ENCODE peak calls at places on chromosomes 1 and 21, in seven cellular contexts. L is GM23248, Z is neural progenitor cell, W is HCT116, O is A673, G is astrocyte, M is fibroblast of lung. T is an unnamed sample.

GRCh38 chr1:165075725-165076370 is 280.7 kb downstream of the LMX1A start:
- DNase-seq in L (peak; percentile 55), W (no peak), G (no peak), O (peak; percentile 74), M (peak; percentile 10), Z (peak; percentile 60), T (peak; percentile 18)

GRCh38 chr1:67652800-67653199 is 32.2 kb upstream of the GADD45A start:
- DNase-seq in W (no peak), L (peak; percentile 91), M (peak; percentile 78), Z (no peak), O (no peak), G (peak; percentile 77), T (no peak)

GRCh38 chr1:28313710-28314510 is 14.9 kb upstream of the MED18 start:
- DNase-seq in L (peak; percentile 71), M (peak; percentile 47), O (no peak), G (peak; percentile 28), Z (no peak), W (peak; percentile 38), T (peak; percentile 85)

GRCh38 chr1:234943801-234944402 is 184.7 kb downstream of the TOMM20 start:
- DNase-seq in O (no peak), M (no peak), W (no peak), L (no peak), Z (no peak), G (no peak), T (no peak)

GRCh38 chr1:97674517-97674916 is 246.3 kb downstream of the DPYD start:
- DNase-seq in W (no peak), G (no peak), O (no peak), M (no peak), L (no peak), Z (no peak), T (no peak)

GRCh38 chr1:95578462-95578861 is 344.5 kb downstream of the RWDD3 start:
- DNase-seq in O (no peak), L (no peak), W (no peak), M (no peak), Z (no peak), G (no peak), T (no peak)

GRCh38 chr1:66140072-66140471 is 347.4 kb downstream of the PDE4B start:
- DNase-seq in Z (no peak), L (no peak), W (no peak), G (no peak), M (no peak), O (peak; percentile 11), T (no peak)

GRCh38 chr21:16082038-16082816 is 352.4 kb downstream of the USP25 start:
- DNase-seq in O (peak; percentile 33), L (peak; percentile 72), G (no peak), M (no peak), Z (peak; percentile 29), W (no peak), T (no peak)

GRCh38 chr1:181111559-181111958 is 23.1 kb downstream of the IER5 start:
- DNase-seq in W (no peak), G (peak; percentile 52), Z (no peak), O (no peak), M (peak; percentile 62), L (peak; percentile 50), T (peak; percentile 13)

GRCh38 chr1:47569681-47570470 is 132.0 kb downstream of the FOXD2 start:
- DNase-seq in O (peak; percentile 51), G (peak; percentile 95), M (peak; percentile 97), Z (peak; percentile 65), L (peak; percentile 93), W (peak; percentile 79), T (peak; percentile 64)

GRCh38 chr1:162314226-162314625 is 62.4 kb downstream of the SPATA46 start:
- DNase-seq in M (no peak), Z (no peak), G (no peak), W (no peak), O (no peak), L (no peak), T (no peak)

GRCh38 chr1:31739281-31739853 is 24.8 kb downstream of the ADGRB2 start:
- DNase-seq in W (peak; percentile 33), M (no peak), Z (peak; percentile 45), G (no peak), O (peak; percentile 67), L (no peak), T (no peak)

GRCh38 chr1:41474490-41475271 is 9.8 kb downstream of the EDN2 start:
- DNase-seq in G (no peak), W (no peak), L (peak; percentile 16), M (peak; percentile 47), O (peak; percentile 53), Z (peak; percentile 72), T (no peak)

GRCh38 chr21:46538851-46539666 is 65.8 kb downstream of the S100B start:
- DNase-seq in M (no peak), W (no peak), L (no peak), G (no peak), O (no peak), Z (no peak), T (no peak)

GRCh38 chr1:41097105-41097504 is 75.6 kb upstream of the SLFNL1 start:
- DNase-seq in M (peak; percentile 54), W (no peak), G (peak; percentile 42), O (no peak), Z (no peak), L (no peak), T (no peak)

GRCh38 chr1:9289090-9289534 is 3.6 kb upstream of the SPSB1 start:
- DNase-seq in Z (peak; percentile 77), O (peak; percentile 78), L (peak; percentile 66), W (peak; percentile 77), M (peak; percentile 54), G (no peak), T (peak; percentile 59)

GRCh38 chr1:156823210-156823790 is 6.7 kb upstream of the SH2D2A start:
- DNase-seq in L (no peak), O (no peak), W (no peak), G (no peak), M (no peak), Z (no peak), T (no peak)

GRCh38 chr1:53278294-53278693 is 40.0 kb upstream of the MAGOH start:
- DNase-seq in Z (peak; percentile 68), G (no peak), O (peak; percentile 45), L (peak; percentile 59), W (no peak), M (no peak), T (peak; percentile 4)

GRCh38 chr1:226676381-226676780 is 62.7 kb downstream of the ITPKB start:
- DNase-seq in M (peak; percentile 25), W (no peak), Z (no peak), L (peak; percentile 28), O (no peak), G (no peak), T (no peak)

GRCh38 chr1:228471762-228472398 is 15.3 kb upstream of the RNF187 start:
- DNase-seq in M (no peak), O (peak; percentile 78), G (no peak), W (peak; percentile 49), Z (peak; percentile 67), L (peak; percentile 78), T (peak; percentile 45)

GRCh38 chr1:8712413-8713229 is 104.8 kb downstream of the RERE start:
- DNase-seq in O (peak; percentile 91), L (peak; percentile 91), G (peak; percentile 89), M (peak; percentile 89), Z (peak; percentile 42), W (no peak), T (peak; percentile 87)

GRCh38 chr21:27246741-27247140 is 279.9 kb upstream of the ADAMTS5 start:
- DNase-seq in O (no peak), W (no peak), Z (no peak), M (peak; percentile 62), L (peak; percentile 85), G (peak; percentile 44), T (no peak)

GRCh38 chr1:53575948-53576305 is 116.7 kb downstream of the DMRTB1 start:
- DNase-seq in M (no peak), W (no peak), L (no peak), O (no peak), G (no peak), Z (no peak), T (no peak)

GRCh38 chr1:161044535-161044907 is 1.3 kb downstream of the USF1 start:
- DNase-seq in L (peak; percentile 64), M (no peak), W (no peak), O (no peak), Z (peak; percentile 31), G (no peak), T (no peak)

GRCh38 chr1:161484613-161485012 is 20.6 kb upstream of the FCGR2A start:
- DNase-seq in G (no peak), O (no peak), L (peak; percentile 26), W (no peak), M (no peak), Z (no peak), T (no peak)

GRCh38 chr1:59707216-59707615 is 107.5 kb upstream of the HOOK1 start:
- DNase-seq in M (peak; percentile 98), Z (no peak), O (peak; percentile 73), W (peak; percentile 12), L (peak; percentile 94), G (peak; percentile 96), T (no peak)

GRCh38 chr1:147072371-147073061 is 99.8 kb downstream of the PRKAB2 start:
- DNase-seq in W (no peak), L (peak; percentile 56), O (peak; percentile 27), M (no peak), Z (peak; percentile 63), G (no peak), T (no peak)
- TF ChIP-seq EZH2 in W (no peak), L (no peak), O (peak; percentile 31), M (peak; percentile 36), Z (peak; percentile 65), G (peak; percentile 70), T (no peak)

GRCh38 chr21:42309753-42310213 is 5.4 kb downstream of the TFF3 start:
- DNase-seq in O (peak; percentile 61), Z (peak; percentile 79), M (no peak), W (peak; percentile 6), G (no peak), L (peak; percentile 29), T (no peak)
- TF ChIP-seq EZH2 in O (no peak), Z (no peak), M (no peak), W (no peak), G (no peak), L (no peak), T (no peak)

GRCh38 chr21:44709426-44710293 is 1.7 kb downstream of the TSPEAR start:
- DNase-seq in M (peak; percentile 16), O (peak; percentile 34), G (no peak), Z (peak; percentile 57), W (no peak), L (peak; percentile 22), T (no peak)
- TF ChIP-seq EZH2 in M (peak; percentile 70), O (no peak), G (peak; percentile 65), Z (peak; percentile 93), W (no peak), L (peak; percentile 76), T (no peak)

GRCh38 chr1:109399326-109399957 is 1.7 kb upstream of the SORT1 start:
- DNase-seq in W (peak; percentile 56), Z (peak; percentile 65), L (peak; percentile 51), G (peak; percentile 29), M (peak; percentile 50), O (peak; percentile 79), T (peak; percentile 72)

GRCh38 chr1:109396971-109397370 is 747 bp downstream of the SORT1 start:
- DNase-seq in G (no peak), M (no peak), Z (no peak), O (no peak), W (no peak), L (no peak), T (no peak)

GRCh38 chr1:109398343-109399225 is 866 bp upstream of the SORT1 start:
- DNase-seq in Z (peak; percentile 4), L (no peak), O (no peak), W (no peak), G (no peak), M (no peak), T (no peak)

GRCh38 chr1:109396513-109396839 is 1.2 kb downstream of the SORT1 start:
- DNase-seq in Z (no peak), O (no peak), M (no peak), G (no peak), L (no peak), W (no peak), T (no peak)

GRCh38 chr1:109397451-109398342 is at the start of gene SORT1:
- DNase-seq in W (peak; percentile 74), G (peak; percentile 84), M (peak; percentile 90), O (peak; percentile 97), L (peak; percentile 80), Z (peak; percentile 99), T (peak; percentile 90)
- TF ChIP-seq EZH2 in W (no peak), G (no peak), M (no peak), O (no peak), L (no peak), Z (no peak), T (no peak)